ENCODE peak calls at places on chromosomes 6 and 20, in eight cellular contexts. P is cardiac muscle cell, Q is esophagus squamous epithelium, O is hypothalamus, S is kidney, J is left ventricle myocardium inferior, M is prostate gland, R is A172. V is an unnamed sample.

GRCh38 chr6:52590634-52590985 is 13.8 kb upstream of the TRAM2 start:
- DNase-seq in O (no peak), J (no peak), Q (no peak), R (peak; percentile 56), M (no peak), S (no peak), P (peak; percentile 62), V (no peak)

GRCh38 chr6:144134737-144135136 is 15.6 kb upstream of the STX11 start:
- DNase-seq in M (no peak), Q (no peak), O (no peak), P (no peak), J (no peak), S (no peak), R (no peak), V (no peak)

GRCh38 chr20:63890201-63890576 is 4.7 kb upstream of the DNAJC5 start:
- DNase-seq in J (no peak), Q (no peak), O (no peak), P (peak; percentile 35), M (no peak), S (no peak), R (no peak), V (no peak)

GRCh38 chr6:133983099-133983939 is 30.3 kb downstream of the TBPL1 start:
- DNase-seq in Q (no peak), S (peak; percentile 75), J (no peak), O (no peak), R (peak; percentile 86), M (no peak), P (peak; percentile 90), V (no peak)

GRCh38 chr6:101395345-101395744 is 1.8 kb downstream of the GRIK2 start:
- DNase-seq in M (no peak), P (no peak), J (no peak), O (no peak), R (no peak), S (no peak), Q (no peak), V (no peak)

GRCh38 chr20:43909720-43910119 is 4.9 kb upstream of the TOX2 start:
- DNase-seq in P (no peak), Q (no peak), S (no peak), J (no peak), O (no peak), M (no peak), R (no peak), V (no peak)

GRCh38 chr6:159953091-159953581 is 15.7 kb upstream of the IGF2R start:
- DNase-seq in Q (no peak), P (peak; percentile 96), M (no peak), S (peak; percentile 83), R (no peak), J (peak; percentile 31), O (no peak), V (peak; percentile 84)

GRCh38 chr20:32159766-32160221 is 47.7 kb downstream of the PLAGL2 start:
- DNase-seq in P (no peak), M (no peak), J (no peak), Q (no peak), O (no peak), S (no peak), R (no peak), V (no peak)

GRCh38 chr20:53751394-53752368 is 158.0 kb upstream of the ZNF217 start:
- DNase-seq in S (no peak), M (no peak), R (no peak), Q (no peak), P (peak; percentile 29), O (no peak), J (no peak), V (no peak)

GRCh38 chr6:89290401-89291155 is 24.5 kb downstream of the GABRR2 start:
- DNase-seq in J (no peak), O (no peak), P (no peak), M (no peak), S (no peak), R (no peak), Q (no peak), V (no peak)

GRCh38 chr6:115613488-115613887 is 447.2 kb downstream of the FRK start:
- DNase-seq in O (no peak), M (no peak), R (peak; percentile 70), J (no peak), S (no peak), Q (no peak), P (peak; percentile 93), V (no peak)

GRCh38 chr20:63431944-63432343 is 40.5 kb downstream of the KCNQ2 start:
- DNase-seq in R (no peak), J (no peak), M (no peak), Q (no peak), O (no peak), S (no peak), P (no peak), V (no peak)

GRCh38 chr6:140855520-140855919 is 1277.2 kb upstream of the GJE1 start:
- DNase-seq in S (no peak), P (no peak), M (no peak), O (no peak), J (no peak), Q (no peak), R (no peak), V (no peak)

GRCh38 chr20:41734506-41734945 is 116.3 kb upstream of the CHD6 start:
- DNase-seq in J (no peak), Q (no peak), R (peak; percentile 55), O (no peak), M (peak; percentile 23), S (no peak), P (peak; percentile 60), V (no peak)

GRCh38 chr20:10093087-10093591 is 58.4 kb downstream of the ANKEF1 start:
- DNase-seq in M (no peak), J (no peak), P (peak; percentile 38), S (no peak), Q (no peak), O (no peak), R (peak; percentile 77), V (no peak)